ENCODE peak calls at places on chromosomes 7 and 10, in four cellular contexts. M is H9, C is spleen, N is kidney epithelial cell. R is an unnamed sample. For H3K27me3, the result is how much of the 10 kb centered on the place peaks cover.

GRCh38 chr10:47282005-47282656 is 17.9 kb upstream of the GDF10 start:
- DNase-seq in N (no peak), M (no peak), C (no peak), R (no peak)

GRCh38 chr10:76540786-76541185 is 1096.8 kb downstream of the KCNMA1 start:
- DNase-seq in M (no peak), C (no peak), N (no peak), R (no peak)

GRCh38 chr10:10626734-10627133 is 390.9 kb upstream of the CELF2 start:
- DNase-seq in M (no peak), N (no peak), C (no peak), R (no peak)

GRCh38 chr7:45985902-45986301 is 64.8 kb upstream of the IGFBP3 start:
- DNase-seq in N (peak), C (no peak), M (no peak), R (no peak)

GRCh38 chr7:8154290-8154689 is 107.7 kb downstream of the ICA1 start:
- DNase-seq in C (no peak), M (no peak), N (no peak), R (no peak)

GRCh38 chr10:86941426-86941825 is 16.0 kb downstream of the MMRN2 start:
- DNase-seq in N (no peak), M (no peak), C (no peak), R (no peak)

GRCh38 chr10:90418869-90419652 is 438.8 kb downstream of the HTR7 start:
- DNase-seq in M (no peak), N (peak), C (no peak), R (peak)

GRCh38 chr7:157399086-157399687 is 62.4 kb downstream of the DNAJB6 start:
- DNase-seq in M (no peak), N (no peak), C (no peak), R (no peak)

GRCh38 chr7:120472892-120473291 is 199.9 kb downstream of the KCND2 start:
- DNase-seq in M (no peak), C (no peak), N (no peak), R (no peak)

GRCh38 chr7:115940462-115941060 is 90.0 kb downstream of the TFEC start:
- DNase-seq in M (no peak), N (no peak), C (no peak), R (no peak)

GRCh38 chr7:14752301-14752700 is 150.2 kb downstream of the DGKB start:
- DNase-seq in N (no peak), M (no peak), C (no peak), R (no peak)

GRCh38 chr10:75857269-75857846 is 425.9 kb downstream of the LRMDA start:
- DNase-seq in M (peak), N (no peak), C (no peak), R (no peak)

GRCh38 chr7:11373546-11374142 is 400.0 kb downstream of the PHF14 start:
- DNase-seq in M (no peak), N (no peak), C (no peak), R (peak)

GRCh38 chr7:116698396-116698795 is 26.4 kb downstream of the MET start:
- DNase-seq in N (no peak), M (no peak), C (no peak), R (no peak)

GRCh38 chr10:110868981-110869380 is 2.7 kb upstream of the PDCD4 start:
- DNase-seq in M (no peak), C (no peak), N (no peak), R (no peak)

GRCh38 chr7:48085433-48085791 is 3.7 kb upstream of the UPP1 start:
- DNase-seq in C (no peak), N (no peak), M (no peak), R (no peak)

GRCh38 chr10:59206204-59206720 is 29.8 kb downstream of the PHYHIPL start:
- DNase-seq in M (no peak), C (no peak), N (no peak), R (no peak)

GRCh38 chr7:45610660-45611299 is 36.6 kb downstream of the ADCY1 start:
- DNase-seq in N (no peak), M (no peak), C (no peak), R (no peak)

GRCh38 chr10:14409247-14409646 is 78.5 kb upstream of the FRMD4A start:
- DNase-seq in N (no peak), M (no peak), C (no peak), R (no peak)

GRCh38 chr7:155495440-155496248 is 37.7 kb downstream of the EN2 start:
- DNase-seq in C (no peak), N (no peak), M (no peak), R (no peak)

GRCh38 chr7:100373261-100373831 is at the start of gene PILRA:
- DNase-seq in N (no peak), C (peak), M (no peak), R (no peak)

GRCh38 chr10:59557052-59557451 is 152.6 kb downstream of the SLC16A9 start:
- DNase-seq in C (no peak), N (no peak), M (no peak), R (no peak)

GRCh38 chr7:91379246-91379645 is 115.0 kb downstream of the FZD1 start:
- DNase-seq in N (no peak), C (no peak), M (no peak), R (no peak)

GRCh38 chr10:3095373-3096139 is 28.2 kb downstream of the PFKP start:
- DNase-seq in C (no peak), N (peak), M (no peak), R (peak)

GRCh38 chr10:22681783-22682183 is 32.6 kb downstream of the PIP4K2A start:
- DNase-seq in M (no peak), C (no peak), N (peak), R (peak)

GRCh38 chr10:110863361-110863760 is 8.4 kb upstream of the PDCD4 start:
- DNase-seq in N (no peak), C (no peak), M (no peak), R (no peak)

GRCh38 chr7:132200141-132200540 is 376.1 kb downstream of the PLXNA4 start:
- DNase-seq in C (no peak), M (no peak), N (no peak), R (no peak)

GRCh38 chr7:50317221-50317678 is 12.7 kb downstream of the IKZF1 start:
- DNase-seq in N (no peak), C (no peak), M (no peak), R (no peak)

GRCh38 chr10:60769406-60769805 is 8.9 kb upstream of the CDK1 start:
- DNase-seq in C (no peak), M (no peak), N (no peak), R (no peak)

GRCh38 chr10:122293156-122293978 is 22.3 kb downstream of the BTBD16 start:
- DNase-seq in N (no peak), C (no peak), M (no peak), R (no peak)

GRCh38 chr7:14332155-14332554 is 342.7 kb upstream of the ETV1 start:
- DNase-seq in C (no peak), N (peak), M (no peak), R (peak)

GRCh38 chr7:29287366-29287765 is 92.8 kb downstream of the CHN2 start:
- DNase-seq in N (peak), M (no peak), C (no peak), R (peak)

GRCh38 chr10:35415505-35415904 is 79.2 kb downstream of the CCNY start:
- DNase-seq in C (no peak), N (no peak), M (no peak), R (no peak)

GRCh38 chr7:90192876-90193765 is 18.4 kb upstream of the STEAP2 start:
- DNase-seq in C (no peak), M (no peak), N (no peak), R (no peak)

GRCh38 chr7:36129048-36129534 is 24.0 kb upstream of the EEPD1 start:
- DNase-seq in C (no peak), N (no peak), M (no peak), R (no peak)

GRCh38 chr7:35185908-35186731 is 67.8 kb downstream of the TBX20 start:
- DNase-seq in C (peak), M (peak), N (peak), R (peak)

GRCh38 chr10:16193241-16193640 is 243.6 kb upstream of the PTER start:
- DNase-seq in C (no peak), M (no peak), N (no peak), R (no peak)
- H3K27me3 ChIP-seq in C (under half), M (under half), N (under half), R (under half)

GRCh38 chr10:92692085-92692671 is 2.4 kb downstream of the HHEX start:
- DNase-seq in M (peak), C (peak), N (no peak), R (no peak)

GRCh38 chr10:92691591-92692084 is 1.9 kb downstream of the HHEX start:
- DNase-seq in C (peak), N (no peak), M (peak), R (no peak)

GRCh38 chr10:92690211-92691041 is 671 bp downstream of the HHEX start:
- DNase-seq in N (no peak), M (peak), C (peak), R (no peak)

GRCh38 chr10:92689663-92690210 is at the start of gene HHEX:
- DNase-seq in M (peak), N (no peak), C (peak), R (no peak)

DNA sequence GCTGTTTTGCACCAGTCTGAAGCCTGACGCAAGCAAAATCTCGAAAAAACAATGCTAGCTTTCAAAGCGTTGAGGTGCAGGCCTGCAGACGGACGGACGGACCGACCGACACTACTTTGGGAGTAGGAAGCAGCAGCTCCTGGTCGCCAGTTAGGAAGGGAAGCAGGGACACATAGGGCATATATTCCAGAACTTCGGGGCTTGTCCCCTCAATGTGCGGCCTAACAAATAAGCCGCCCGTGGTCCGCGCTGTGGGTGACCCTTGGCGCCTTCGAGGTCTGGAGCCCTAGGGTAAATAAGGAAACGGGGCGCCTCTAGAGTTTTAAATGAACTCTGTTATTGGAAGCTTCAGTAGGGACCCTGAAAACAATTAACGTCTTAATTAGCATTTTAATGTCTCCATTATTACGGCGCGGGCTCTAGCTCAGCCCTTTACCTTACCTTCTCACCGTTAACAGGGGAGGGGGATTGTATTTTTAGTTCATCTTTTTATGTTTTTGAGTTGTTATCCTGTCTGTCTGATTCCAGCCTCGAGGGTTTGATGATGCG is 1.4 kb downstream of the HHEX start:
- DNase-seq in N (no peak), M (peak), C (peak), R (no peak)
- H3K27me3 ChIP-seq in N (under half), M (half or more), C (under half), R (half or more)

GRCh38 chr10:117944676-117945447 is 101.9 kb downstream of the RAB11FIP2 start:
- DNase-seq in M (no peak), N (no peak), C (no peak), R (no peak)

GRCh38 chr10:117950408-117950807 is 96.3 kb downstream of the RAB11FIP2 start:
- DNase-seq in C (no peak), N (no peak), M (no peak), R (no peak)

GRCh38 chr10:117945651-117946050 is 101.1 kb downstream of the RAB11FIP2 start:
- DNase-seq in C (no peak), M (no peak), N (no peak), R (no peak)

GRCh38 chr10:117946525-117947070 is 100.1 kb downstream of the RAB11FIP2 start:
- DNase-seq in M (no peak), N (peak), C (no peak), R (peak)

DNA sequence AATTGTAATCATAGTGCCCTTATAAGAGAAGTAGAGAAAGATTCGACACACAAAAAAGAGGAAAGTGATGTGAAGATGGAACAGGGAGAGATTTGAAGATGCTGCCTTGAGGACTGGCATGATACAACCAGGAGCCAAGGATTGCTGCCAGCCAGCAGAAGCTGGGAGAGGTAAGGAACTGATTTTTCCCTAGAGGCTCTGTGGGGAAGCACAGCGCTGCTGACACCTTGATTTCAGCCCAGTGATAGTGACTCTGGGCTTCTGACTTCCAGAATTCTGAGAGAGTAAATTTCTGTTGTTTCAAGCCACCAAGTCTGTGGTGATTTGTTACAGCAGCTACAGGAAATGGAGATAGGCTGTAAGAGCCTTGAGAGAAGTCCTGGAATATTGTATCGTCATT is 98.2 kb downstream of the RAB11FIP2 start:
- DNase-seq in C (no peak), N (no peak), M (no peak), R (no peak)
- H3K27me3 ChIP-seq in C (under half), N (under half), M (under half), R (under half)

GRCh38 chr10:44382981-44383748 is 1.7 kb downstream of the CXCL12 start:
- DNase-seq in M (peak), C (peak), N (no peak), R (no peak)

GRCh38 chr10:44380829-44381600 is 3.9 kb downstream of the CXCL12 start:
- DNase-seq in M (no peak), C (peak), N (no peak), R (no peak)

GRCh38 chr10:44379907-44380306 is 5.0 kb downstream of the CXCL12 start:
- DNase-seq in M (no peak), N (no peak), C (peak), R (no peak)

GRCh38 chr10:44383749-44384600 is 922 bp downstream of the CXCL12 start:
- DNase-seq in C (peak), M (peak), N (no peak), R (peak)

DNA sequence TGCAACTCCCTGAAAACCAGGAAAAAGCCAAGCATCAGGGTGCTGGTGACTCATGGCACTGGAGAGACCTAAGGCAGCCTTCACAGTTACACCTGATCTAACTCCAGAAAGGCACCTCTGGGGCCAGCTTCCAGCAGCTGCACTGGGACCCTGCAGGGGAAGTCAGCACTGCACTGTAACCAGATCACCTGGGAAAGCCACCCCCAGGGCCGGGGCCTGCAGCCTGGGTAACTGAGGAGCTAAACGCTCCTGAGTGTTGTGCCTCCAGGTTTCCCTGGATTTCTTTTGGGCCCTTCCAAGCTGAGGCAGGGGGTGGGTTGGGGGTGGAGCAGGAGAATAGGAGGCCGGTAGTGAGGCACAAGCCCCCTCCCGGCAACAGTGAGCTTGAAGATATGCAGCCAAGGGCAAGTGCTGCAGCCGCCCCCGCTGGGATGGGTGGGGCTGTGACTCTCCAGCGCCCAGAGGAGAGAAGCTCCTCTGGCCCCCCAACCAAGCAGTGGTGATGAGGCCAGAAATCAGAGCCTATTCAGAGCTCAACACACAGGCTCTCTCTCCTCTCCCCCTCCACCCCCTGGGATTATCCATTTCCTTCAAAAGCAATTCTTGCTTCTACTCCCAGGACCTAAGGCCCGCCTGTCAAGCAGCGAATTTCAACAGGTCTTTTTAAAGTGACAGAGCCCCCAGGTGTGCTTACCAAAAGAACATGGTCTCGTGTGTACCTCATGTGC is 2.6 kb downstream of the CXCL12 start:
- DNase-seq in M (peak), C (peak), N (no peak), R (no peak)
- H3K27me3 ChIP-seq in M (under half), C (under half), N (under half), R (half or more)

R was measured in foreskin keratinocyte.